ENCODE peak calls at places on chromosome 18, in ten cellular contexts. K, H, A, T, X, F, E, Q, O and W are unnamed samples.

GRCh38 chr18:78681934-78682333 is 297.7 kb upstream of the SALL3 start:
- DNase-seq in K (no peak), H (no peak), A (no peak), T (no peak), X (no peak), F (no peak), E (no peak), Q (no peak), O (no peak), W (no peak)

GRCh38 chr18:49993299-49993698 is 180.0 kb upstream of the ACAA2 start:
- DNase-seq in K (no peak), H (no peak), A (no peak), T (no peak), X (no peak), F (no peak), E (no peak), Q (no peak), O (no peak), W (no peak)

GRCh38 chr18:76209597-76209996 is 285.4 kb downstream of the ZNF516 start:
- DNase-seq in K (peak), H (no peak), A (no peak), T (peak), X (peak), F (no peak), E (no peak), Q (no peak), O (no peak), W (no peak)

GRCh38 chr18:13364721-13365205 is 146.2 kb downstream of the LDLRAD4 start:
- DNase-seq in K (no peak), H (no peak), A (no peak), T (no peak), X (no peak), F (no peak), E (no peak), Q (no peak), O (no peak), W (no peak)

GRCh38 chr18:66668706-66669105 is 64.8 kb upstream of the CDH19 start:
- DNase-seq in K (no peak), H (no peak), A (peak), T (no peak), X (no peak), F (no peak), E (no peak), Q (no peak), O (no peak), W (no peak)

GRCh38 chr18:26487437-26487836 is 60.9 kb downstream of the KCTD1 start:
- DNase-seq in K (no peak), H (no peak), A (no peak), T (peak), X (peak), F (peak), E (no peak), Q (no peak), O (no peak), W (no peak)

GRCh38 chr18:21117385-21118135 is 5.9 kb upstream of the ROCK1 start:
- DNase-seq in K (peak), H (no peak), A (peak), T (no peak), X (peak), F (no peak), E (no peak), Q (no peak), O (no peak), W (no peak)

GRCh38 chr18:49241852-49242251 is 218.6 kb downstream of the DYM start:
- DNase-seq in K (peak), H (no peak), A (no peak), T (no peak), X (no peak), F (no peak), E (no peak), Q (no peak), O (no peak), W (no peak)

GRCh38 chr18:52070295-52070756 is 269.7 kb upstream of the DCC start:
- DNase-seq in K (no peak), H (no peak), A (no peak), T (no peak), X (no peak), F (no peak), E (peak), Q (no peak), O (no peak), W (no peak)

DNA sequence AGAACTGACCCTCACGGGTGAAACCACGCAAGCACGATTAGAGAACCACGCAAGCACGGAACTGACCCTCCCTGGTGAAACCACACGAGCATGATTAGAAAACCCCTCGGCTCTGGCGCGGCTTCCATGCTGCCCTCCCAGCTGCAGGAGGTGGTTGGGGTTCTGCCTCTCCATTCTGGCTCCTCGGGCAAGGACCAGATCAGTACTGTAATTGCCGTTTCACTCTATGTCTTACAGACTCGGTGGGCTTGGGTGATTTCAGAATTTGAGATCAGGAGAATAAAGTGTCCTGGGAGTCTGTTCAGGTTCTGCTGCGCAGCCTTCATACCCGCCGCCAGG is 58.3 kb upstream of the KCNG2 start:
- DNase-seq in K (no peak), H (no peak), A (no peak), T (no peak), X (no peak), F (no peak), E (no peak), Q (no peak), O (no peak), W (no peak)
- TF ChIP-seq CTCF in K (no peak), H (no peak), A (no peak), T (no peak), X (no peak), F (no peak), E (no peak), Q (no peak), O (no peak), W (no peak)

GRCh38 chr18:59065684-59066083 is 74.0 kb upstream of the SEC11C start:
- DNase-seq in K (no peak), H (no peak), A (no peak), T (peak), X (no peak), F (no peak), E (no peak), Q (no peak), O (no peak), W (no peak)

GRCh38 chr18:59063912-59064311 is 75.8 kb upstream of the SEC11C start:
- DNase-seq in K (no peak), H (no peak), A (no peak), T (no peak), X (no peak), F (no peak), E (no peak), Q (no peak), O (no peak), W (no peak)

GRCh38 chr18:59070181-59070912 is 69.3 kb upstream of the SEC11C start:
- DNase-seq in K (peak), H (peak), A (peak), T (peak), X (peak), F (peak), E (peak), Q (peak), O (peak), W (peak)

GRCh38 chr18:59068672-59069071 is 71.0 kb upstream of the SEC11C start:
- DNase-seq in K (no peak), H (no peak), A (no peak), T (no peak), X (no peak), F (no peak), E (no peak), Q (no peak), O (no peak), W (no peak)

DNA sequence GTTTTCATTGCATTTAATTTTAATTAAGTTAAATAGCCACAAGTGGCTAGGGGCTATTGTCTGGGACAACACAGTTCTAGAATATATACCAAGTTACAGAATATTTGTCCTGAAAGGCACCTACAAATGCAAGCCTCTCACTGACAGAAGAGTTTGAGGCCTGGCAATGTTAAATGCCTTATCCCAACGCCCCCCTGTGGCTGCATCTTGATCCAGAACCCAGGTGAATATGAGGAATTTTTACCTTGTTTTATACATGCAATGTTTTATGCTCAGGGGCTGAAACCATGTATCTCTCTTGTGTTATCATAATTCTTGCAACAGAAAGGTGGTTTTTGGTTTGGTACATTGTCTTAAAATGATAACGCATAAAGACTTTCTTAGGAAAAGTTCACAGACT is 71.8 kb upstream of the SEC11C start:
- DNase-seq in K (peak), H (peak), A (peak), T (peak), X (peak), F (no peak), E (peak), Q (peak), O (no peak), W (no peak)
- TF ChIP-seq CTCF in K (peak), H (no peak), A (peak), T (peak), X (peak), F (peak), E (peak), Q (peak), O (peak), W (peak)

GRCh38 chr18:3451989-3452749 is 2.2 kb downstream of the TGIF1 start:
- DNase-seq in K (peak), H (peak), A (peak), T (peak), X (peak), F (no peak), E (peak), Q (no peak), O (peak), W (peak)
- TF ChIP-seq CTCF in K (no peak), H (no peak), A (no peak), T (no peak), X (no peak), F (no peak), E (no peak), Q (no peak), O (no peak), W (no peak)

DNA sequence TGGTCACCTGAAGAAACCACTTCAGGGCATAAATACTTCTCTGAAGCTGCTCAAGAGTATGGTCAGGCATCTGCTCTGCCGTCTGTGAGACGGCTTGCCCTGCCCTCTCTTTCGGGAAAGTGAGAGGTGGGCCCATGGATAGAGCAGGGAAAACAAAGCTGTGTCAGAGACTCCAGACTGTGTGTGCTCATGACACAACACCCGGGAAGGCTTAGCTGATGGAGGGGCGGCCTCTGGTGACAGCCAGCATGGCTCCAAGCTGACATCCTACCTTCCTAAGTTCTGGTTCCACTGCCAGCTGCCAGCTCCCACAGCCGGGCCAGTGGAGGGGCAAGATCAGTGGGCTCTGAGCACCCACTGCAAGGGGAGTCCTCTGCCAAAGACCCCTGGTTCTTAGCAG is 215.3 kb downstream of the ANKRD30B start:
- DNase-seq in K (no peak), H (no peak), A (no peak), T (no peak), X (no peak), F (no peak), E (no peak), Q (no peak), O (no peak), W (no peak)
- TF ChIP-seq CTCF in K (no peak), H (no peak), A (no peak), T (no peak), X (no peak), F (no peak), E (no peak), Q (no peak), O (no peak), W (no peak)

GRCh38 chr18:59231157-59231556 is 11.2 kb downstream of the GRP start:
- DNase-seq in K (no peak), H (no peak), A (no peak), T (no peak), X (no peak), F (no peak), E (no peak), Q (no peak), O (no peak), W (no peak)

GRCh38 chr18:59232309-59233016 is 12.5 kb downstream of the GRP start:
- DNase-seq in K (no peak), H (no peak), A (peak), T (no peak), X (no peak), F (no peak), E (no peak), Q (no peak), O (no peak), W (no peak)

GRCh38 chr18:59233017-59233410 is 13.1 kb downstream of the GRP start:
- DNase-seq in K (peak), H (no peak), A (no peak), T (peak), X (no peak), F (no peak), E (no peak), Q (no peak), O (no peak), W (no peak)

GRCh38 chr18:59229681-59230443 is 9.9 kb downstream of the GRP start:
- DNase-seq in K (no peak), H (no peak), A (no peak), T (no peak), X (no peak), F (no peak), E (no peak), Q (no peak), O (no peak), W (no peak)

GRCh38 chr18:59231877-59232276 is 11.9 kb downstream of the GRP start:
- DNase-seq in K (no peak), H (no peak), A (no peak), T (no peak), X (no peak), F (no peak), E (no peak), Q (no peak), O (no peak), W (no peak)
- TF ChIP-seq CTCF in K (no peak), H (no peak), A (no peak), T (no peak), X (no peak), F (no peak), E (no peak), Q (no peak), O (no peak), W (no peak)

DNA sequence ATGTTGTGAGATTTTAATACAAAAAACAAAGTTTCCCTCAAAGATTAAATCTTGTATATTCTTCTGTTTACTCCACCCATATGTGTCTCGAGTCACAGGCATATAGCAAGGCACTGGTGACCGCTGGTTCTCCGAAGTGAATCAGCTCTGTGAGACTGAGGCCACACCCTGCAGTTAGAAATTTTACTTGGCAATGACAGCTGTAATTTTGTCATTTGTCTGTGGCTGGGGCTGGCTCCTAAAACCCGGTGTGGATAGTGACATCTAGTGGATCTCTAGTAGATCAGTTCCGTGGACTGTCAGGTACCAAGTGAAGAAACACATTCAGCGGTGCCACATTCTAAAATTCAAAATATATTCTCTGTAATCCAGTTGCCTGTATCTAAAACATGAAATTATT is 278.0 kb downstream of the NEDD4L start:
- DNase-seq in K (peak), H (peak), A (peak), T (peak), X (peak), F (peak), E (no peak), Q (peak), O (peak), W (no peak)
- TF ChIP-seq CTCF in K (peak), H (peak), A (peak), T (peak), X (peak), F (peak), E (peak), Q (peak), O (peak), W (peak)

GRCh38 chr18:46393230-46393629 is 263.8 kb downstream of the LOXHD1 start:
- DNase-seq in K (no peak), H (no peak), A (peak), T (no peak), X (no peak), F (no peak), E (peak), Q (no peak), O (no peak), W (no peak)
- TF ChIP-seq CTCF in K (no peak), H (no peak), A (peak), T (peak), X (peak), F (no peak), E (peak), Q (peak), O (no peak), W (no peak)

DNA sequence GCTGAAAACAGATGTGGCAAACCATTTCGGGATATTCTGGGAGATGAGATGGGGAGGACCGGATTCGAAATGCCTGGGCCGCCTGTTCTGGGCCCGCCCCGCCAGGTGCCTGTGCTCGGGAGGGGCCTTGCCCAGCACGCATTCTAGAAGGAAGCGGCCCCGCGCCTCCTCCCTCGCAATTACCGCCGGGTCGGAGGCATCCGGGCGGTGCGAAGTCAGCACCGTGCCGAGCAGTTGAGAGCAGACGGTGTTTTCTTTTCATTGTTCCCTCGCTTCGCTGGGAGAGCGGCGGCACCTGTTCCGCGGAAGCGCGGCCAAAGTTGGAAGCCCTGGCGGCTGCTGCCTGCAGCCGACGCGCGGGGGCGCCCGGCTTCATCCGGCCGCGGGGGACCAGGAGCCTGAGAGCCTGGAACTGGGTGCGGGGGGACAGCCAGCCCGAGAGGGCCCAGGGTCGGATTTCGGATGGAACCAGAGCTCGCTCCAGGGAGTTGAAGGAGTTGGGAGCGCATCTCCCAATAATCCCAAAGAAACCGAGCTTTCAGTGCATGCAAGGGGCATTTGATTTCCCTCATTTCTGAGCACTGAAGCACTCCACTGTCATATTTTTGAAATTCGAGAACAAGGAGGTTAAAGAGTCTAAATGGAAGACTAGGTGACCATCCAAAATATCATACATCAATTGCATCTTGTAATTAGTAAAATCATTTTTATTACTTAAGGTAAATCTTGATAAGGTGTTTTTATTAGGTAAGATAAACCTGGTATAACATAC is 241.8 kb upstream of the RAB12 start:
- DNase-seq in K (peak), H (peak), A (peak), T (peak), X (peak), F (no peak), E (peak), Q (peak), O (peak), W (peak)
- TF ChIP-seq CTCF in K (peak), H (peak), A (peak), T (peak), X (peak), F (peak), E (peak), Q (peak), O (peak), W (peak)

DNA sequence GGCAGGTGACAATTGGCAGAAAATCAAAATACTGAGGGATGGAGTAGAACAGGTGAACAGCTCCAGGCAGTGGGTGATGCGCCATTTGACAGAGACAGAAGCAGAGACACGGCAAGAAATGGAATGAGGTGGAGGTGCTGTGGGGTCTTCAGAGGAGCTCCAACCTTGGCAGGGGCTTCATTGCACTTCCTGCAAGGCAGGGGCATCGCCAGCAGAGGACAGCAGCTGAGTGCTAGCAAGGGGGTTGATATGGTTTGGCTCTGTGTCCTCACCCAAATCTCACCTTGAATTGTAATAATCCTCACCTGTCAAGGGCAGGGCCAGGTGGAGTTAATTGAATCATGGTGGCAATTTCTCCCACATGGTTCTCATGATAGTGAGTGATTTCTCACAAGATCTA is 42.8 kb downstream of the CCDC68 start:
- DNase-seq in K (no peak), H (no peak), A (no peak), T (no peak), X (no peak), F (no peak), E (no peak), Q (no peak), O (no peak), W (no peak)
- TF ChIP-seq CTCF in K (no peak), H (no peak), A (peak), T (peak), X (no peak), F (no peak), E (no peak), Q (no peak), O (no peak), W (no peak)